ENCODE peak calls at places on chromosomes 13 and 19, in nine cellular contexts. X, H, V, L, R, P, A, I and J are unnamed samples. For H3K27me3, the result is how much of the 10 kb centered on the place peaks cover.

GRCh38 chr13:99087130-99087953 is 109.5 kb upstream of the DOCK9 start:
- DNase-seq in X (peak), H (peak), V (peak), L (peak), R (peak), P (peak), A (peak), I (peak), J (peak)

GRCh38 chr19:41904118-41904870 is 21.3 kb downstream of the ARHGEF1 start:
- DNase-seq in X (no peak), H (no peak), V (no peak), L (no peak), R (peak), P (no peak), A (no peak), I (no peak), J (no peak)

GRCh38 chr13:68697551-68697950 is 1410.1 kb upstream of the ATXN8OS start:
- DNase-seq in X (no peak), H (no peak), V (no peak), L (no peak), R (peak), P (no peak), A (no peak), I (no peak), J (no peak)

GRCh38 chr13:99656092-99656745 is 154.9 kb downstream of the TM9SF2 start:
- DNase-seq in X (peak), H (peak), V (peak), L (peak), R (peak), P (peak), A (peak), I (peak), J (peak)

GRCh38 chr19:33604651-33605050 is 17.1 kb upstream of the CHST8 start:
- DNase-seq in X (no peak), H (no peak), V (no peak), L (no peak), R (no peak), P (no peak), A (no peak), I (no peak), J (no peak)

GRCh38 chr13:95180513-95181245 is 120.6 kb downstream of the ABCC4 start:
- DNase-seq in X (no peak), H (no peak), V (no peak), L (no peak), R (peak), P (no peak), A (no peak), I (no peak), J (no peak)

GRCh38 chr13:31767175-31767900 is 28.0 kb downstream of the RXFP2 start:
- DNase-seq in X (no peak), H (no peak), V (peak), L (peak), R (no peak), P (no peak), A (no peak), I (no peak), J (no peak)

GRCh38 chr19:11435833-11436313 is 438 bp downstream of the PRKCSH start:
- DNase-seq in X (no peak), H (no peak), V (peak), L (no peak), R (peak), P (no peak), A (no peak), I (no peak), J (no peak)

GRCh38 chr13:62300021-62300420 is 884.4 kb upstream of the PCDH20 start:
- DNase-seq in X (no peak), H (no peak), V (no peak), L (no peak), R (no peak), P (no peak), A (no peak), I (no peak), J (no peak)

GRCh38 chr13:29190298-29190697 is 370.2 kb downstream of the MTUS2 start:
- DNase-seq in X (no peak), H (no peak), V (no peak), L (no peak), R (no peak), P (no peak), A (no peak), I (no peak), J (no peak)

GRCh38 chr13:103625194-103625593 is 559.0 kb upstream of the SLC10A2 start:
- DNase-seq in X (no peak), H (no peak), V (no peak), L (no peak), R (no peak), P (no peak), A (no peak), I (no peak), J (no peak)

GRCh38 chr19:38392707-38393308 is 4.3 kb downstream of the SPRED3 start:
- DNase-seq in X (no peak), H (no peak), V (no peak), L (peak), R (peak), P (no peak), A (no peak), I (no peak), J (no peak)

GRCh38 chr13:93368705-93369104 is 142.1 kb downstream of the GPC6 start:
- DNase-seq in X (no peak), H (no peak), V (no peak), L (no peak), R (no peak), P (no peak), A (no peak), I (no peak), J (no peak)

GRCh38 chr19:2661615-2662014 is 40.9 kb downstream of the GNG7 start:
- DNase-seq in X (peak), H (no peak), V (no peak), L (no peak), R (no peak), P (no peak), A (no peak), I (no peak), J (no peak)
- TF ChIP-seq CTCF in X (peak), H (no peak), V (peak), L (peak), R (no peak), P (no peak), A (no peak), I (no peak), J (no peak)

GRCh38 chr19:54336893-54337857 is 1.8 kb downstream of the LILRA4 start:
- DNase-seq in X (no peak), H (no peak), V (no peak), L (no peak), R (no peak), P (no peak), A (no peak), I (no peak), J (no peak)

GRCh38 chr19:54335164-54335563 is 3.8 kb downstream of the LILRA4 start:
- DNase-seq in X (no peak), H (no peak), V (no peak), L (no peak), R (no peak), P (no peak), A (no peak), I (no peak), J (no peak)

GRCh38 chr19:54337858-54338230 is 1.1 kb downstream of the LILRA4 start:
- DNase-seq in X (no peak), H (no peak), V (no peak), L (no peak), R (no peak), P (no peak), A (no peak), I (no peak), J (no peak)

GRCh38 chr19:54338521-54338920 is 441 bp downstream of the LILRA4 start:
- DNase-seq in X (no peak), H (no peak), V (no peak), L (no peak), R (no peak), P (no peak), A (no peak), I (no peak), J (no peak)

GRCh38 chr19:54335979-54336892 is 2.7 kb downstream of the LILRA4 start:
- DNase-seq in X (no peak), H (no peak), V (no peak), L (no peak), R (no peak), P (no peak), A (no peak), I (no peak), J (no peak)
- H3K27ac ChIP-seq in X (no peak), H (no peak), V (no peak), L (no peak), R (no peak), P (no peak), A (no peak), I (no peak), J (no peak)

DNA sequence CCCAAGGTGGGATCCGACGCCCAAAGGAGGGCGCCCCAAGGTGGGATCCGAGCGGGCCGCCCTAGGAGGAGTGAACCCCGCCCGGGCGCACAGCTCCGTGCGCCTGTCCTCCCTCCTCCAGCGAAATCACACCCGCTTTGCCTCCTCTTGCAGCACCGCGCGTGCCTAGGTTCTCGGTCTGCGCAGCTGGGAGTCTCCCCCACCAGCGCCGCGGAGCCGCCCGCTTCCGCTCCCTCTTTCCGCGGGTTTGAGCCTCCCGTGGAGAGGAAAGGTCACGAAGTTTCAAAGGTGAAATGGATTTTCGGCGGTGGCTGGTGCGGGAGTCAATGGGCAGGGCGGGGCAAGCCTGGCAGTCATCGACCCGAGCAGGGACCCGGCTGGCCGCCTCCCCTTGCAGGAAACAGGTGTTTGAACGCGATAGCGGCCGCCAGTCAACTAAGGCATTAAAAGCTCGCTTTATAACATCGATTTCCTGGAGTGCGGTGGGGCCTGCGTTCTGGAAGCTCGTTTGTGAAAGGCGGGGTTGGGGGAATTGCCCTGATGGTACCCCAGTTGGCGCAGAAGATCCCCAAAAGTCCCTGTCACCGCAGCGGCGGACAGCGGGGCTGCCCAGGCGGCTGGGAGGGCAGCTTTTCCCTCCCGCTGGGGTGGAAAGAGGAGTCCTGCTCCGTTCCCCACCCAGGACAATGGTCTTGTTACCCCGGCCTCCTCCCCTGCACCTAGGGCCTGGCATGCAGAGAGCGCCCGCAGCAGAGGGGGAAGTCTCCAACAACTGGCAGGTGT is 9.0 kb upstream of the SOX1 start:
- DNase-seq in X (peak), H (no peak), V (no peak), L (no peak), R (no peak), P (no peak), A (no peak), I (no peak), J (no peak)
- H3K27me3 ChIP-seq in X (half or more), H (half or more), V (half or more), L (half or more), R (half or more), P (under half), A (half or more), I (half or more), J (half or more)

DNA sequence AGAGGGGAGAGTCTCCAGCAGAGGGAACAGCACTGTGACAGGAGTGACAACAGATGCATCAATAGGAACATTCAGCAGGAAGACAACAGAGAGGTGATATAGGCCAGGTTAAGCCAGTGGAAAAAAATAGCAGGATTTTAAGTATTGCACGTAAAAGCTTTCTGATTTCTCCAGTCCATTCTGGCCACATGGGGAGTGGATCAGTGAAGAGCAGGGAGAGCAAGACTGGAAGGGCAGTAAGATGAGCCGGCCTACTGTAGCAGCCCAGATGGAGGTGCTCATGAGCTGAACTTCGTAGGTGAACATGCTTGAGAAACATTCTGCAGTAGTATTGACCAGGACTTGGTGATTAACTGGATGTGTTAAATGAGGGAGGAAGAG is 1.7 kb downstream of the UTP14C start:
- DNase-seq in X (peak), H (no peak), V (no peak), L (no peak), R (no peak), P (no peak), A (no peak), I (no peak), J (no peak)
- TF ChIP-seq CTCF in X (peak), H (no peak), V (no peak), L (no peak), R (no peak), P (no peak), A (no peak), I (no peak), J (no peak)

GRCh38 chr19:6729573-6730152 is 7.7 kb downstream of the GPR108 start:
- DNase-seq in X (no peak), H (no peak), V (no peak), L (no peak), R (no peak), P (no peak), A (no peak), I (no peak), J (no peak)

GRCh38 chr19:6730941-6731670 is 6.3 kb downstream of the GPR108 start:
- DNase-seq in X (no peak), H (no peak), V (no peak), L (no peak), R (no peak), P (no peak), A (no peak), I (no peak), J (no peak)

GRCh38 chr19:6728346-6728745 is 7.9 kb upstream of the C3 start:
- DNase-seq in X (peak), H (no peak), V (no peak), L (no peak), R (no peak), P (no peak), A (no peak), I (no peak), J (no peak)

GRCh38 chr19:6731822-6732221 is 5.6 kb downstream of the GPR108 start:
- DNase-seq in X (no peak), H (no peak), V (no peak), L (no peak), R (no peak), P (no peak), A (no peak), I (no peak), J (no peak)

GRCh38 chr19:6730153-6730804 is 7.1 kb downstream of the GPR108 start:
- DNase-seq in X (peak), H (no peak), V (no peak), L (no peak), R (peak), P (peak), A (no peak), I (no peak), J (peak)
- H3K27ac ChIP-seq in X (no peak), H (no peak), V (no peak), L (no peak), R (peak), P (no peak), A (no peak), I (no peak), J (no peak)

DNA sequence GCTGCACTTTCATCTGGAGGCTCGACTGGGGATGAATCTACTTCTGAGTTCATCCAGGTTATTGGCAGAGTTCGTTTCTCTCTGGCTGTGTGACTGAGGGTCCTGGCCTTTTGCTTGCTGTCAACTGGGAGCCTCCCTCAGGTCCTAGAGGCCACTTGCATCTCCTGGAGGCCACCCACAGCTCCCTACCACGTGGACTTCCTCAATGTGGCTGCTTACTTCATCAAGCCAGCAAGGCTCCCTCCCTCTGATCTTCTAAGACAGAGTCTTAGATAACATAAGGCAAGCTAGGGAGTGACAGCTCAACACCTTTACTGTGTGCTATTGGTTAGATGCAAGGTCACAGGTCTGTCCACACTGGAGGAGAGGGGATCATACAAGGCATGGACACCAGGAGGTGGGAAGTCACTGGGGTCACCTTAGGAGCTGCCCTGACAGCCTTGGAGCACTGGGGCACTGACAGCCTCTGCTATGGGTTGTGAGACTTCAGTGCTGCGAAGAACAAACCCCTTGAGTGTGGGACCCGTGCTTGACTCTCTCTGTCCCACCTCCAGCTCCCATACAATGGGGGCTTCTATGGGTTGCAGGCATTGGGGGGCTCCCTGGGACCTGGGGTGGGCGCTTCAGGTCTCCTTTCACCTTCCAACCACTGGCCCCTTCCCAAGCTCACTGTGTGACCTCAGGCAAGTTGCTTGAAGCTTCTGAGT is 5.3 kb downstream of the FAM187B start:
- DNase-seq in X (no peak), H (no peak), V (no peak), L (no peak), R (no peak), P (no peak), A (no peak), I (no peak), J (no peak)
- H3K27me3 ChIP-seq in X (under half), H (under half), V (under half), L (under half), R (under half), P (under half), A (under half), I (under half), J (under half)

DNA sequence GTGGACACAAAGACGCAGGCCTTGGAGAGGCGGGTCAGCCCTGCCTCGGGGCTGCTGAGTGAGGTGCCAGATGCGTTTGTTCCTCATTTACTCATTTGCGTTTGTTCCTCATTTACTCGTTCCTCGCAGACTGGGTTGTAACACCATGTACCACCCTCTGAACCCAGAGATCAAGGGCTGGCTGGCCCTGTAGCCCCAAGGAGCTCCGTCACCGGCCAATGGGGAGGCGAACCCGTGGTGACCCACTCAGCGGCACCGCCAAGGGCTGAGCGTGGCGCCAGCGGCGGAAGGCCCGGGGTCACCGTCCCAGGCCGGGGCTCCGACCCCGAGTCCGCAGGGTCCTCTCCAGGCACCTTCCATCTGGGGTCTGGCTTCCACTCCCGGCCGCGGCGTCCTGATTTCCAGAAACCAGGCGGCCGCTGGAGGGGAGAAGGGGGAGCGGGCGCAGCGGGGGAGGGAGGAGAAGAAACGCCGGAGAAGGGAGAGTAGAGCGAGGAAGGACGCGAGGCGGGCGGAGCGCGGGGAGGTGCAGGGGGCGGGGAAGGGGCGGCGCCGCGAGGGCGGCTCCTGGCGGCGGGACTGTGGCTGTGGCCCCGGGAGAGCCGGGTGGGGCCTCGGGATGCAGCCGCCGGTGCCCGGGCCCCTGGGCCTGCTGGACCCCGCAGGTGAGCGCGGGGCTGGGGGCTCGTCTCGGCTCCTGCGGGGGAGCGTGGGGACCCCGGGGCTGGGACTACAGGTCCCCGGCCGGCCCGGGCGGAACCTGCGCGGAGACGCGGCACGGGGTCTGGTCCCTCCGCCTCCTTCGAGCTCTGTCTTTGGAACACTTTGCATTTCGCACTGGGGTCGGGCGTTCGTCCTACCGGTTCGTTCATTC is at the start of gene TMEM255B:
- DNase-seq in X (peak), H (peak), V (peak), L (peak), R (peak), P (peak), A (peak), I (peak), J (peak)
- TF ChIP-seq CTCF in X (peak), H (peak), V (no peak), L (no peak), R (peak), P (peak), A (peak), I (no peak), J (peak)